ENCODE peak calls at places on chromosome 1, in four cellular contexts. R is stomach, Q is GM23248, N is IMR-90. Z is an unnamed sample. For H3K4me1 and H3K9me3, the result is how much of the 10 kb centered on the place peaks cover.

GRCh38 chr1:38047603-38048146 is 1.1 kb upstream of the POU3F1 start:
- DNase-seq in Q (peak), N (peak), R (no peak), Z (no peak)

GRCh38 chr1:77494036-77494435 is 188.4 kb downstream of the ZZZ3 start:
- DNase-seq in R (no peak), Q (no peak), N (no peak), Z (no peak)

GRCh38 chr1:226530591-226530990 is 18.0 kb upstream of the STUM start:
- DNase-seq in R (no peak), Q (no peak), N (no peak), Z (no peak)

GRCh38 chr1:71668059-71668458 is 587.2 kb upstream of the ZRANB2 start:
- DNase-seq in R (no peak), Q (no peak), N (peak), Z (no peak)

GRCh38 chr1:162984699-162985098 is 84.5 kb upstream of the RGS4 start:
- DNase-seq in Q (peak), R (no peak), N (peak), Z (no peak)

GRCh38 chr1:192550922-192551534 is 24.5 kb upstream of the RGS1 start:
- DNase-seq in R (no peak), Q (peak), N (peak), Z (no peak)

GRCh38 chr1:33736496-33736895 is 127.4 kb upstream of the HMGB4 start:
- DNase-seq in Q (no peak), R (no peak), N (no peak), Z (no peak)

GRCh38 chr1:155479205-155479604 is 83.4 kb downstream of the ASH1L start:
- DNase-seq in N (peak), R (no peak), Q (peak), Z (no peak)

GRCh38 chr1:35202048-35202719 is 9.2 kb upstream of the SFPQ start:
- DNase-seq in R (peak), N (peak), Q (peak), Z (no peak)

GRCh38 chr1:208185801-208186201 is 58.4 kb downstream of the PLXNA2 start:
- DNase-seq in N (peak), R (no peak), Q (peak), Z (no peak)

GRCh38 chr1:89705901-89706699 is 73.2 kb downstream of the LRRC8C start:
- DNase-seq in N (peak), Q (no peak), R (no peak), Z (no peak)

GRCh38 chr1:117664314-117664713 is 58.5 kb downstream of the TENT5C start:
- DNase-seq in R (no peak), N (no peak), Q (no peak), Z (no peak)

GRCh38 chr1:63828322-63829044 is 54.7 kb downstream of the ROR1 start:
- DNase-seq in R (no peak), N (no peak), Q (peak), Z (no peak)

GRCh38 chr1:224707849-224708725 is 92.0 kb downstream of the CNIH3 start:
- DNase-seq in Q (peak), N (peak), R (no peak), Z (no peak)

GRCh38 chr1:165954940-165955339 is 127.5 kb downstream of the UCK2 start:
- DNase-seq in Q (peak), N (peak), R (no peak), Z (no peak)

GRCh38 chr1:116769561-116769977 is 15.3 kb downstream of the CD2 start:
- DNase-seq in Q (peak), N (no peak), R (no peak), Z (no peak)

GRCh38 chr1:36380003-36380631 is 5.6 kb downstream of the STK40 start:
- DNase-seq in R (no peak), N (no peak), Q (no peak), Z (no peak)

GRCh38 chr1:108097057-108097456 is 103.1 kb downstream of the SLC25A24 start:
- DNase-seq in R (no peak), Q (no peak), N (no peak), Z (no peak)

GRCh38 chr1:167250482-167250881 is 29.8 kb downstream of the POU2F1 start:
- DNase-seq in N (no peak), Q (no peak), R (no peak), Z (no peak)

GRCh38 chr1:156465747-156466365 is 34.7 kb downstream of the MEF2D start:
- DNase-seq in R (no peak), N (no peak), Q (peak), Z (peak)

GRCh38 chr1:153880962-153881361 is 41.8 kb downstream of the GATAD2B start:
- DNase-seq in Q (peak), N (peak), R (peak), Z (peak)

GRCh38 chr1:204746838-204747442 is 61.4 kb upstream of the LRRN2 start:
- DNase-seq in R (peak), N (peak), Q (peak), Z (no peak)

GRCh38 chr1:225754940-225755635 is 22.5 kb upstream of the SRP9 start:
- DNase-seq in N (peak), R (peak), Q (peak), Z (peak)

GRCh38 chr1:92301021-92301420 is 2.2 kb downstream of the RPAP2 start:
- DNase-seq in R (no peak), N (no peak), Q (no peak), Z (no peak)

GRCh38 chr1:224542783-224543440 is 73.2 kb upstream of the CNIH3 start:
- DNase-seq in Q (peak), R (no peak), N (peak), Z (no peak)

GRCh38 chr1:66943361-66943969 is 18.7 kb downstream of the MIER1 start:
- DNase-seq in N (no peak), Q (no peak), R (no peak), Z (no peak)

GRCh38 chr1:159889821-159890252 is 10.1 kb downstream of the CFAP45 start:
- DNase-seq in Q (peak), N (peak), R (no peak), Z (peak)

GRCh38 chr1:38073926-38074677 is 27.5 kb upstream of the POU3F1 start:
- DNase-seq in N (no peak), Q (no peak), R (no peak), Z (no peak)

GRCh38 chr1:234662148-234662547 is 52.2 kb upstream of the IRF2BP2 start:
- DNase-seq in Q (no peak), R (no peak), N (no peak), Z (no peak)

GRCh38 chr1:8397511-8397910 is 79.6 kb downstream of the SLC45A1 start:
- DNase-seq in N (no peak), Q (peak), R (no peak), Z (no peak)

GRCh38 chr1:70072239-70072751 is 133.1 kb downstream of the LRRC40 start:
- DNase-seq in N (peak), Q (peak), R (no peak), Z (no peak)

GRCh38 chr1:212430416-212430815 is 2.3 kb upstream of the NENF start:
- DNase-seq in R (no peak), Q (peak), N (peak), Z (no peak)

GRCh38 chr1:62401034-62401433 is 35.8 kb upstream of the USP1 start:
- DNase-seq in Q (no peak), N (no peak), R (no peak), Z (no peak)

GRCh38 chr1:2200308-2200943 is 5.9 kb upstream of the FAAP20 start:
- DNase-seq in Q (no peak), N (no peak), R (no peak), Z (no peak)

GRCh38 chr1:2201062-2201461 is 6.5 kb upstream of the FAAP20 start:
- DNase-seq in Q (no peak), R (no peak), N (no peak), Z (no peak)

GRCh38 chr1:2198571-2198970 is 4.0 kb upstream of the FAAP20 start:
- DNase-seq in Q (no peak), N (no peak), R (peak), Z (no peak)

GRCh38 chr1:2197732-2198165 is 3.2 kb upstream of the FAAP20 start:
- DNase-seq in R (no peak), Q (no peak), N (no peak), Z (no peak)

GRCh38 chr1:2199042-2199810 is 4.7 kb upstream of the FAAP20 start:
- DNase-seq in Q (peak), R (peak), N (peak), Z (peak)
- H3K4me3 ChIP-seq in Q (peak), R (peak), N (peak), Z (peak)

DNA sequence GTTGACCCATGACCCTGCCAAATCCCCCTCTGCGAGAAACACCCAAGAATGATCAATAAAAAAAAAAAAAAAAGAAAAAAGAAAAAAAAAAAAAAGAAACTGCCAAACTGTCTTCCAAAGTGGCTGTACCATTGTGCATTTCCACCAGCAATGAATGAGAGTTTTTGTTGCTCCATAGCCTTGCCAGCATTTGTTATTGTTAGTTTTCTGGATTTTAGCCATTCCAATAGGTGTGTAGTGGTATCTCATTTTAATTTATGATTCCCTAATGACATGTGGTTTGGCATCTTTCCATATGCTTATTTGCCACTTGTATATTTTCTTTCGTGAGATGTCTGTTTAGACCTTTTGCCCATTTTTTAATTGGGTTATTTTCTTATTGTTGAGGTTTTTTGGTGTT is 13.3 kb upstream of the WDTC1 start:
- DNase-seq in N (no peak), Q (no peak), R (no peak), Z (no peak)
- H3K4me1 ChIP-seq in N (under half), Q (under half), R (under half), Z (under half)

DNA sequence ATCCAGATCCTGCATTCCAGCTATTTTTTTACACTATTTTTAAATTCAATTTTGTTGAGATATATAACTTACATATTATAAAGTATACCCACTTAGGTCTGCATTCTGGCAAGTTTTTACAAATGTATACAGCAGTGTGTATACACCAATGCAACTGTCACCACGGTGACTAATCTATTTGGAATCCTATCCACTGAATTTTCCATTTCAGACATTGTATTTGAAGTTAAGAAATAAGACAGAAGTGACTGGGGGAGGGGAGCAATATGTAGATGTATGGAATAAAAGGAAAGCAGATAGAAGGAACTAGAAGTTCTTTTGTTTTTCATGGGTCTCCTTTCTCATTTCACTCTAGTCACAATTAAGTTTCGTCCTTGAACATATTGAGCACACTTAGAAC is 431.5 kb upstream of the CHRM3 start:
- DNase-seq in R (no peak), N (no peak), Q (no peak), Z (no peak)
- H3K9me3 ChIP-seq in R (under half), N (under half), Q (under half), Z (under half)

DNA sequence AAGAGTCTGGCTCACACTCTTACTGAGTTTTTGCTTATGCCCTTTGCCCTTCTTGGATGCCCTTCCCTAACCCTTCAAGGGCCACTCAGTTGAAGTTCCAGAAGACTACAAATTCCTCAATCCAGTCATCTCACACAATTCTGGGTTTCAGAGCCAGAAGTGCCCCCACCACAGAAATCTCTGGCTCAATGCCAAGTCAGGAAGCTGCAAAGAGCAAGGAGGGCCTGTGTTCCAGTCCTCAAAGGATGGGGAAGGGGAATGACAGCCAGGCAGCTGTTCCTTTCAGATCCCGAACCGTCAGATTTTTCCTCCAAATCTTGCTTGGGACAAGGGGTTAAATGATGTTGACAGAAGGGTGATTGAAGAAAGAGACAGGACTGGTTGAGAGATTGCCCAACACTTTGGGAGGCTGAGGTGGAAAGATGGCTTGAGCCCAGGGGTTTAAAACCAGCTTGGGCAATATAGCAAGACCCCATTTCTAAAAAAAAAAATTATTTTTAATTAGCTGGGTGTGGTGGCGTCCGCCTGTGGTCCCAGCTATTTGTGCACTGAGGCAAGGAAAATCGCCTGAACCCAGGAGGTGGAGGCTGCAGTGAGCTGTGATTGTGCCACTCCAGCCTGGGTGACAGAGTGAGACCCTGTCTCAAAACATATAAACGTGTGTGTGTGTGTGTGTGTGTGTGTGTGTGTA is 734 bp upstream of the HPDL start:
- DNase-seq in Q (peak), N (no peak), R (peak), Z (no peak)
- H3K4me3 ChIP-seq in Q (peak), N (no peak), R (peak), Z (peak)

GRCh38 chr1:96464991-96465875 is 256.4 kb upstream of the PTBP2 start:
- DNase-seq in Q (no peak), R (no peak), N (peak), Z (peak)

GRCh38 chr1:96466842-96467241 is 254.7 kb upstream of the PTBP2 start:
- DNase-seq in N (no peak), Q (no peak), R (no peak), Z (no peak)

GRCh38 chr1:96464159-96464558 is 257.4 kb upstream of the PTBP2 start:
- DNase-seq in Q (no peak), N (no peak), R (no peak), Z (no peak)
- H3K4me1 ChIP-seq in Q (under half), N (under half), R (under half), Z (under half)

DNA sequence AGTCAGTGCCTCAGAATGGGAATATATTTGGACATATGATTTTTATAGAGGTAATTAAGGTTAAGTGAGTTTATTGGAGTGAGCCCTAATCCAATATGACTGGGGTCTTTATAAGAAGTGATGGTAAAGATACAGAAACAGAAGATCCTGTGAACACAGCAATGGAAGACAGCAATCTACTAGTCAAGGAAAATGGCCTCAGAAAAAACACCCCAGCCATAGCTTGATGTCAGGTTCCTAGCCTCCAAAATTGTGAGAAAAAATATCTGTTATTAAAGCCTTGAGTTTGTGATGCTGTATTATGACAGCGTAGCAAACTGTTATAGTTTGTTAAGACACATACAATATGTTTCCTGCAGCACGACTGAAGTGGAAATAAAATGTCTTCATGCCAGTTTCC is 72.2 kb downstream of the JMJD4 start:
- DNase-seq in N (no peak), R (no peak), Q (no peak), Z (no peak)
- H3K9me3 ChIP-seq in N (half or more), R (half or more), Q (under half), Z (under half)

GRCh38 chr1:45335732-45336365 is 4.1 kb upstream of the TOE1 start:
- DNase-seq in Q (no peak), N (no peak), R (no peak), Z (no peak)
- H3K4me3 ChIP-seq in Q (no peak), N (no peak), R (no peak), Z (no peak)

GRCh38 chr1:64928325-64928724 is 38.0 kb downstream of the JAK1 start:
- DNase-seq in N (no peak), R (no peak), Q (no peak), Z (no peak)
- H3K4me1 ChIP-seq in N (under half), R (half or more), Q (under half), Z (under half)

GRCh38 chr1:90993245-90993644 is 28.6 kb downstream of the ZNF644 start:
- DNase-seq in R (no peak), Q (no peak), N (no peak), Z (no peak)
- H3K9me3 ChIP-seq in R (under half), Q (under half), N (under half), Z (under half)

DNA sequence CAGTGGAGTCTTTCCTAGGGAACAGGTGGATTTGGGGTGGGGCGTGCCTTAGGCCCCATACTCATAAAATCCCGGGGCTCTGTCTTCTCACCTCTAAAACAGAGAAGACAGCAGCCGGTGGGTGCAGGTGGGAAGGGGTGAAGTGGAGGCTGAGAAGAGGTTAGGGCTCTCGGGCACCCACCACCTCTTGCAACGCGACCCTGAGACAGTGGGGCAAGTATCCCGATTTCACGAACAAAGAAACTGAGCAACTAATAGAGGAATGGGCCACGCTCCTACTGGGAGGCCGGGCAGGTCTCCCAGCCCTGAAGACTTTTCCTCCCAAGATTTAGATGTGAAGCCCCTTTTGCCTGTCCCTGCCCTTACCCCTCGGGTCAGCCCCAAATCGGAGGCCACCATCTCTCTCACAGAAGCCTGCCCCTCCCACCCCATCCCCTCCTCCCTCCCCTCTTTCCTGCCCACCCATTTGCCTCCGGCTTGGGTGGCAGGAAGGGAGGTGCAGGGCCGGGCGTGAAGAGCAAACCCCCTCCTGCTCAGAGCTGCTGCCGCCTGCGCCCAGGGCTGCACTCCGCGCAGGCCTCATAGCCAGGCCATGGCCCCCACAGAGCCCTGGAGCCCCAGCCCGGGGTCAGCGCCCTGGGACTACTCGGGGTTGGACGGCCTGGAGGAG is at the start of gene GPR25:
- DNase-seq in N (no peak), R (no peak), Q (no peak), Z (no peak)
- H3K4me3 ChIP-seq in N (no peak), R (peak), Q (peak), Z (peak)